ENCODE peak calls at places on chromosome 11, in five cellular contexts. One of them, this sample, is unnamed.

GRCh38 chr11:130315354-130315970 is 745 bp upstream of the ZBTB44 start:
- DNase-seq in tibial nerve: peak; percentile 4
- DNase-seq in HCT116: no peak
- DNase-seq in activated T-cell treated with anti-CD3 and anti-CD28 coated beads for 1 hour: peak; percentile 44
- DNase-seq in effector memory CD8-positive, alpha-beta T cell: peak; percentile 35
- DNase-seq in this sample: no peak

GRCh38 chr11:120819437-120819836 is 204.5 kb upstream of the TBCEL start:
- DNase-seq in tibial nerve: no peak
- DNase-seq in HCT116: no peak
- DNase-seq in activated T-cell treated with anti-CD3 and anti-CD28 coated beads for 1 hour: no peak
- DNase-seq in effector memory CD8-positive, alpha-beta T cell: no peak
- DNase-seq in this sample: no peak

GRCh38 chr11:73156114-73156513 is 14.0 kb upstream of the FCHSD2 start:
- DNase-seq in tibial nerve: no peak
- DNase-seq in HCT116: no peak
- DNase-seq in activated T-cell treated with anti-CD3 and anti-CD28 coated beads for 1 hour: no peak
- DNase-seq in effector memory CD8-positive, alpha-beta T cell: no peak
- DNase-seq in this sample: no peak

GRCh38 chr11:133347988-133348387 is 184.3 kb downstream of the OPCML start:
- DNase-seq in tibial nerve: no peak
- DNase-seq in HCT116: no peak
- DNase-seq in activated T-cell treated with anti-CD3 and anti-CD28 coated beads for 1 hour: no peak
- DNase-seq in effector memory CD8-positive, alpha-beta T cell: no peak
- DNase-seq in this sample: no peak

GRCh38 chr11:73140213-73141030 is 1.7 kb downstream of the FCHSD2 start:
- DNase-seq in tibial nerve: no peak
- DNase-seq in HCT116: no peak
- DNase-seq in activated T-cell treated with anti-CD3 and anti-CD28 coated beads for 1 hour: no peak
- DNase-seq in effector memory CD8-positive, alpha-beta T cell: no peak
- DNase-seq in this sample: no peak

GRCh38 chr11:83292709-83293435 is 6.7 kb upstream of the CCDC90B start:
- DNase-seq in tibial nerve: peak; percentile 66
- DNase-seq in HCT116: peak; percentile 39
- DNase-seq in activated T-cell treated with anti-CD3 and anti-CD28 coated beads for 1 hour: peak; percentile 2
- DNase-seq in effector memory CD8-positive, alpha-beta T cell: no peak
- DNase-seq in this sample: peak; percentile 52

GRCh38 chr11:128342511-128343133 is 244.7 kb downstream of the ETS1 start:
- DNase-seq in tibial nerve: no peak
- DNase-seq in HCT116: no peak
- DNase-seq in activated T-cell treated with anti-CD3 and anti-CD28 coated beads for 1 hour: peak; percentile 31
- DNase-seq in effector memory CD8-positive, alpha-beta T cell: peak; percentile 37
- DNase-seq in this sample: no peak

GRCh38 chr11:121754603-121755002 is 301.8 kb upstream of the SORL1-AS1 start:
- DNase-seq in tibial nerve: peak; percentile 76
- DNase-seq in HCT116: no peak
- DNase-seq in activated T-cell treated with anti-CD3 and anti-CD28 coated beads for 1 hour: no peak
- DNase-seq in effector memory CD8-positive, alpha-beta T cell: no peak
- DNase-seq in this sample: no peak

GRCh38 chr11:73260127-73260457 is 12.0 kb upstream of the P2RY6 start:
- DNase-seq in tibial nerve: no peak
- DNase-seq in HCT116: no peak
- DNase-seq in activated T-cell treated with anti-CD3 and anti-CD28 coated beads for 1 hour: no peak
- DNase-seq in effector memory CD8-positive, alpha-beta T cell: no peak
- DNase-seq in this sample: no peak

GRCh38 chr11:127640822-127641485 is 640.4 kb upstream of the KIRREL3 start:
- DNase-seq in tibial nerve: no peak
- DNase-seq in HCT116: no peak
- DNase-seq in activated T-cell treated with anti-CD3 and anti-CD28 coated beads for 1 hour: no peak
- DNase-seq in effector memory CD8-positive, alpha-beta T cell: no peak
- DNase-seq in this sample: no peak

GRCh38 chr11:119673389-119674336 is 55.3 kb downstream of the NECTIN1 start:
- DNase-seq in tibial nerve: no peak
- DNase-seq in HCT116: no peak
- DNase-seq in activated T-cell treated with anti-CD3 and anti-CD28 coated beads for 1 hour: no peak
- DNase-seq in effector memory CD8-positive, alpha-beta T cell: no peak
- DNase-seq in this sample: no peak

GRCh38 chr11:102430158-102430836 is 22.3 kb downstream of the TMEM123 start:
- DNase-seq in tibial nerve: no peak
- DNase-seq in HCT116: no peak
- DNase-seq in activated T-cell treated with anti-CD3 and anti-CD28 coated beads for 1 hour: no peak
- DNase-seq in effector memory CD8-positive, alpha-beta T cell: no peak
- DNase-seq in this sample: no peak

GRCh38 chr11:44095506-44096359 is at the start of gene EXT2:
- DNase-seq in tibial nerve: peak; percentile 72
- DNase-seq in HCT116: peak; percentile 49
- DNase-seq in activated T-cell treated with anti-CD3 and anti-CD28 coated beads for 1 hour: peak; percentile 80
- DNase-seq in effector memory CD8-positive, alpha-beta T cell: peak; percentile 83
- DNase-seq in this sample: peak; percentile 64

GRCh38 chr11:8080674-8081590 is at the start of gene TUB:
- DNase-seq in tibial nerve: no peak
- DNase-seq in HCT116: no peak
- DNase-seq in activated T-cell treated with anti-CD3 and anti-CD28 coated beads for 1 hour: no peak
- DNase-seq in effector memory CD8-positive, alpha-beta T cell: no peak
- DNase-seq in this sample: no peak

GRCh38 chr11:111452817-111453607 is 59.2 kb downstream of the BTG4 start:
- DNase-seq in tibial nerve: no peak
- DNase-seq in HCT116: no peak
- DNase-seq in activated T-cell treated with anti-CD3 and anti-CD28 coated beads for 1 hour: no peak
- DNase-seq in effector memory CD8-positive, alpha-beta T cell: no peak
- DNase-seq in this sample: no peak

GRCh38 chr11:61791737-61792309 is 576 bp downstream of the TMEM258 start:
- DNase-seq in tibial nerve: peak; percentile 78
- DNase-seq in HCT116: peak; percentile 63
- DNase-seq in activated T-cell treated with anti-CD3 and anti-CD28 coated beads for 1 hour: no peak
- DNase-seq in effector memory CD8-positive, alpha-beta T cell: peak; percentile 39
- DNase-seq in this sample: peak; percentile 58

GRCh38 chr11:29214833-29215232 is 802.0 kb downstream of the KCNA4 start:
- DNase-seq in tibial nerve: no peak
- DNase-seq in HCT116: no peak
- DNase-seq in activated T-cell treated with anti-CD3 and anti-CD28 coated beads for 1 hour: no peak
- DNase-seq in effector memory CD8-positive, alpha-beta T cell: no peak
- DNase-seq in this sample: no peak

GRCh38 chr11:70487160-70487559 is 88.8 kb downstream of the CTTN start:
- DNase-seq in tibial nerve: no peak
- DNase-seq in HCT116: no peak
- DNase-seq in activated T-cell treated with anti-CD3 and anti-CD28 coated beads for 1 hour: no peak
- DNase-seq in effector memory CD8-positive, alpha-beta T cell: no peak
- DNase-seq in this sample: no peak

GRCh38 chr11:33830903-33831648 is 56.8 kb upstream of the FBXO3 start:
- DNase-seq in tibial nerve: no peak
- DNase-seq in HCT116: no peak
- DNase-seq in activated T-cell treated with anti-CD3 and anti-CD28 coated beads for 1 hour: no peak
- DNase-seq in effector memory CD8-positive, alpha-beta T cell: no peak
- DNase-seq in this sample: no peak

GRCh38 chr11:56531856-56532255 is 11.2 kb downstream of the OR5M11 start:
- DNase-seq in tibial nerve: no peak
- DNase-seq in HCT116: no peak
- DNase-seq in activated T-cell treated with anti-CD3 and anti-CD28 coated beads for 1 hour: no peak
- DNase-seq in effector memory CD8-positive, alpha-beta T cell: no peak
- DNase-seq in this sample: no peak

GRCh38 chr11:62394825-62395538 is 23.9 kb upstream of the SCGB1A1 start:
- DNase-seq in tibial nerve: peak; percentile 89
- DNase-seq in HCT116: peak; percentile 61
- DNase-seq in activated T-cell treated with anti-CD3 and anti-CD28 coated beads for 1 hour: peak; percentile 24
- DNase-seq in effector memory CD8-positive, alpha-beta T cell: peak; percentile 43
- DNase-seq in this sample: peak; percentile 71

GRCh38 chr11:16805942-16806341 is 67.5 kb downstream of the C11orf58 start:
- DNase-seq in tibial nerve: no peak
- DNase-seq in HCT116: no peak
- DNase-seq in activated T-cell treated with anti-CD3 and anti-CD28 coated beads for 1 hour: no peak
- DNase-seq in effector memory CD8-positive, alpha-beta T cell: no peak
- DNase-seq in this sample: no peak

GRCh38 chr11:32081129-32081641 is 9.7 kb upstream of the RCN1 start:
- DNase-seq in tibial nerve: no peak
- DNase-seq in HCT116: no peak
- DNase-seq in activated T-cell treated with anti-CD3 and anti-CD28 coated beads for 1 hour: no peak
- DNase-seq in effector memory CD8-positive, alpha-beta T cell: no peak
- DNase-seq in this sample: no peak

GRCh38 chr11:45756384-45757010 is 48.5 kb upstream of the SLC35C1 start:
- DNase-seq in tibial nerve: no peak
- DNase-seq in HCT116: no peak
- DNase-seq in activated T-cell treated with anti-CD3 and anti-CD28 coated beads for 1 hour: no peak
- DNase-seq in effector memory CD8-positive, alpha-beta T cell: no peak
- DNase-seq in this sample: no peak

GRCh38 chr11:33915521-33915920 is 23.6 kb upstream of the LMO2 start:
- DNase-seq in tibial nerve: no peak
- DNase-seq in HCT116: no peak
- DNase-seq in activated T-cell treated with anti-CD3 and anti-CD28 coated beads for 1 hour: no peak
- DNase-seq in effector memory CD8-positive, alpha-beta T cell: no peak
- DNase-seq in this sample: no peak

GRCh38 chr11:69797737-69798528 is 21.3 kb downstream of the FGF3 start:
- DNase-seq in tibial nerve: no peak
- DNase-seq in HCT116: no peak
- DNase-seq in activated T-cell treated with anti-CD3 and anti-CD28 coated beads for 1 hour: no peak
- DNase-seq in effector memory CD8-positive, alpha-beta T cell: no peak
- DNase-seq in this sample: no peak

GRCh38 chr11:118436639-118437045 is 350 bp downstream of the KMT2A start:
- DNase-seq in tibial nerve: peak; percentile 5
- DNase-seq in HCT116: no peak
- DNase-seq in activated T-cell treated with anti-CD3 and anti-CD28 coated beads for 1 hour: no peak
- DNase-seq in effector memory CD8-positive, alpha-beta T cell: peak; percentile 64
- DNase-seq in this sample: no peak

GRCh38 chr11:123173040-123173855 is 21.8 kb downstream of the CLMP start:
- DNase-seq in tibial nerve: no peak
- DNase-seq in HCT116: no peak
- DNase-seq in activated T-cell treated with anti-CD3 and anti-CD28 coated beads for 1 hour: no peak
- DNase-seq in effector memory CD8-positive, alpha-beta T cell: no peak
- DNase-seq in this sample: no peak

GRCh38 chr11:131254254-131254653 is 116.2 kb upstream of the NTM start:
- DNase-seq in tibial nerve: no peak
- DNase-seq in HCT116: no peak
- DNase-seq in activated T-cell treated with anti-CD3 and anti-CD28 coated beads for 1 hour: no peak
- DNase-seq in effector memory CD8-positive, alpha-beta T cell: no peak
- DNase-seq in this sample: no peak

GRCh38 chr11:58596621-58597020 is 17.8 kb downstream of the ZFP91 start:
- DNase-seq in tibial nerve: no peak
- DNase-seq in HCT116: no peak
- DNase-seq in activated T-cell treated with anti-CD3 and anti-CD28 coated beads for 1 hour: no peak
- DNase-seq in effector memory CD8-positive, alpha-beta T cell: no peak
- DNase-seq in this sample: no peak

GRCh38 chr11:111229604-111230003 is 15.9 kb upstream of the POU2AF2 start:
- DNase-seq in tibial nerve: no peak
- DNase-seq in HCT116: no peak
- DNase-seq in activated T-cell treated with anti-CD3 and anti-CD28 coated beads for 1 hour: no peak
- DNase-seq in effector memory CD8-positive, alpha-beta T cell: no peak
- DNase-seq in this sample: no peak

GRCh38 chr11:15937601-15938361 is 418.6 kb downstream of the SOX6 start:
- DNase-seq in tibial nerve: no peak
- DNase-seq in HCT116: no peak
- DNase-seq in activated T-cell treated with anti-CD3 and anti-CD28 coated beads for 1 hour: no peak
- DNase-seq in effector memory CD8-positive, alpha-beta T cell: no peak
- DNase-seq in this sample: no peak

GRCh38 chr11:20754957-20755356 is 85.6 kb downstream of the NELL1 start:
- DNase-seq in tibial nerve: no peak
- DNase-seq in HCT116: no peak
- DNase-seq in activated T-cell treated with anti-CD3 and anti-CD28 coated beads for 1 hour: no peak
- DNase-seq in effector memory CD8-positive, alpha-beta T cell: no peak
- DNase-seq in this sample: no peak

GRCh38 chr11:113881856-113882255 is 6.5 kb upstream of the USP28 start:
- DNase-seq in tibial nerve: no peak
- DNase-seq in HCT116: no peak
- DNase-seq in activated T-cell treated with anti-CD3 and anti-CD28 coated beads for 1 hour: no peak
- DNase-seq in effector memory CD8-positive, alpha-beta T cell: no peak
- DNase-seq in this sample: no peak

GRCh38 chr11:27703453-27703852 is 3.2 kb upstream of the BDNF start:
- DNase-seq in tibial nerve: no peak
- DNase-seq in HCT116: no peak
- DNase-seq in activated T-cell treated with anti-CD3 and anti-CD28 coated beads for 1 hour: no peak
- DNase-seq in effector memory CD8-positive, alpha-beta T cell: no peak
- DNase-seq in this sample: no peak

This sample was measured in NCI-H460.